ENCODE peak calls at places on chromosomes 13 and 19, in seven cellular contexts. One of them, this sample, is unnamed.

GRCh38 chr19:45090598-45090997 is 2.4 kb upstream of the PPP1R37 start:
- DNase-seq in AML-193: no peak
- DNase-seq in WTC11: no peak
- DNase-seq in germinal center: no peak
- DNase-seq in iris pigment epithelial cell: no peak
- DNase-seq in AG04450: no peak
- DNase-seq in NCI-H1105: no peak
- DNase-seq in this sample: no peak

GRCh38 chr19:28313633-28314032 is 899.3 kb downstream of the UQCRFS1 start:
- DNase-seq in AML-193: no peak
- DNase-seq in WTC11: no peak
- DNase-seq in germinal center: no peak
- DNase-seq in iris pigment epithelial cell: no peak
- DNase-seq in AG04450: no peak
- DNase-seq in NCI-H1105: no peak
- DNase-seq in this sample: no peak

GRCh38 chr19:38554676-38555141 is 63.0 kb downstream of the MAP4K1 start:
- DNase-seq in AML-193: no peak
- DNase-seq in WTC11: no peak
- DNase-seq in germinal center: no peak
- DNase-seq in iris pigment epithelial cell: no peak
- DNase-seq in AG04450: no peak
- DNase-seq in NCI-H1105: no peak
- DNase-seq in this sample: no peak

GRCh38 chr13:46475586-46475991 is 77.4 kb upstream of the LRCH1 start:
- DNase-seq in AML-193: no peak
- DNase-seq in WTC11: no peak
- DNase-seq in germinal center: no peak
- DNase-seq in iris pigment epithelial cell: peak; percentile 30
- DNase-seq in AG04450: no peak
- DNase-seq in NCI-H1105: no peak
- DNase-seq in this sample: no peak

GRCh38 chr19:982567-983170 is 1.5 kb upstream of the WDR18 start:
- DNase-seq in AML-193: peak; percentile 40
- DNase-seq in WTC11: peak; percentile 86
- DNase-seq in germinal center: peak; percentile 94
- DNase-seq in iris pigment epithelial cell: peak; percentile 44
- DNase-seq in AG04450: no peak
- DNase-seq in NCI-H1105: peak; percentile 50
- DNase-seq in this sample: no peak

GRCh38 chr19:13953021-13953531 is 767 bp downstream of the DCAF15 start:
- DNase-seq in AML-193: peak; percentile 20
- DNase-seq in WTC11: peak; percentile 32
- DNase-seq in germinal center: peak; percentile 30
- DNase-seq in iris pigment epithelial cell: peak; percentile 57
- DNase-seq in AG04450: no peak
- DNase-seq in NCI-H1105: no peak
- DNase-seq in this sample: no peak

GRCh38 chr19:46461537-46461936 is 9.8 kb downstream of the PNMA8A start:
- DNase-seq in AML-193: no peak
- DNase-seq in WTC11: no peak
- DNase-seq in germinal center: no peak
- DNase-seq in iris pigment epithelial cell: no peak
- DNase-seq in AG04450: no peak
- DNase-seq in NCI-H1105: no peak
- DNase-seq in this sample: no peak

GRCh38 chr19:43667524-43668405 is 2.2 kb downstream of the PLAUR start:
- DNase-seq in AML-193: no peak
- DNase-seq in WTC11: peak; percentile 17
- DNase-seq in germinal center: no peak
- DNase-seq in iris pigment epithelial cell: peak; percentile 35
- DNase-seq in AG04450: no peak
- DNase-seq in NCI-H1105: no peak
- DNase-seq in this sample: peak; percentile 92

GRCh38 chr13:35722438-35723060 is 246.1 kb upstream of the MAB21L1 start:
- DNase-seq in AML-193: peak; percentile 78
- DNase-seq in WTC11: no peak
- DNase-seq in germinal center: no peak
- DNase-seq in iris pigment epithelial cell: no peak
- DNase-seq in AG04450: no peak
- DNase-seq in NCI-H1105: no peak
- DNase-seq in this sample: no peak

GRCh38 chr13:25756916-25757315 is 294.9 kb downstream of the SHISA2 start:
- DNase-seq in AML-193: no peak
- DNase-seq in WTC11: no peak
- DNase-seq in germinal center: no peak
- DNase-seq in iris pigment epithelial cell: no peak
- DNase-seq in AG04450: no peak
- DNase-seq in NCI-H1105: no peak
- DNase-seq in this sample: no peak

GRCh38 chr19:35357867-35358573 is at the start of gene FFAR3:
- DNase-seq in AML-193: peak; percentile 90
- DNase-seq in WTC11: no peak
- DNase-seq in germinal center: no peak
- DNase-seq in iris pigment epithelial cell: peak; percentile 55
- DNase-seq in AG04450: no peak
- DNase-seq in NCI-H1105: no peak
- DNase-seq in this sample: no peak

GRCh38 chr19:17753976-17754375 is 2.7 kb downstream of the FCHO1 start:
- DNase-seq in AML-193: no peak
- DNase-seq in WTC11: peak; percentile 39
- DNase-seq in germinal center: no peak
- DNase-seq in iris pigment epithelial cell: no peak
- DNase-seq in AG04450: no peak
- DNase-seq in NCI-H1105: no peak
- DNase-seq in this sample: peak; percentile 24

GRCh38 chr13:76512676-76513277 is 373.4 kb downstream of the KCTD12 start:
- DNase-seq in AML-193: no peak
- DNase-seq in WTC11: no peak
- DNase-seq in germinal center: no peak
- DNase-seq in iris pigment epithelial cell: peak; percentile 99
- DNase-seq in AG04450: peak; percentile 78
- DNase-seq in NCI-H1105: no peak
- DNase-seq in this sample: peak; percentile 85

GRCh38 chr19:46133101-46133627 is 8.7 kb upstream of the IGFL3 start:
- DNase-seq in AML-193: no peak
- DNase-seq in WTC11: peak; percentile 58
- DNase-seq in germinal center: no peak
- DNase-seq in iris pigment epithelial cell: peak; percentile 96
- DNase-seq in AG04450: peak; percentile 96
- DNase-seq in NCI-H1105: peak; percentile 49
- DNase-seq in this sample: peak; percentile 75

GRCh38 chr19:16342002-16342715 is 17.5 kb downstream of the KLF2 start:
- DNase-seq in AML-193: no peak
- DNase-seq in WTC11: no peak
- DNase-seq in germinal center: peak; percentile 58
- DNase-seq in iris pigment epithelial cell: no peak
- DNase-seq in AG04450: no peak
- DNase-seq in NCI-H1105: no peak
- DNase-seq in this sample: peak; percentile 72

GRCh38 chr13:40979232-40979631 is 39.9 kb downstream of the ELF1 start:
- DNase-seq in AML-193: no peak
- DNase-seq in WTC11: no peak
- DNase-seq in germinal center: no peak
- DNase-seq in iris pigment epithelial cell: no peak
- DNase-seq in AG04450: no peak
- DNase-seq in NCI-H1105: no peak
- DNase-seq in this sample: no peak

GRCh38 chr13:46345866-46346265 is 41.2 kb downstream of the RUBCNL start:
- DNase-seq in AML-193: no peak
- DNase-seq in WTC11: no peak
- DNase-seq in germinal center: no peak
- DNase-seq in iris pigment epithelial cell: no peak
- DNase-seq in AG04450: no peak
- DNase-seq in NCI-H1105: no peak
- DNase-seq in this sample: no peak

GRCh38 chr13:24640752-24641151 is 39.5 kb upstream of the ATP12A start:
- DNase-seq in AML-193: no peak
- DNase-seq in WTC11: no peak
- DNase-seq in germinal center: no peak
- DNase-seq in iris pigment epithelial cell: no peak
- DNase-seq in AG04450: no peak
- DNase-seq in NCI-H1105: no peak
- DNase-seq in this sample: no peak

GRCh38 chr19:47663911-47664771 is 49.1 kb upstream of the EHD2 start:
- DNase-seq in AML-193: peak; percentile 43
- DNase-seq in WTC11: no peak
- DNase-seq in germinal center: no peak
- DNase-seq in iris pigment epithelial cell: peak; percentile 100
- DNase-seq in AG04450: peak; percentile 91
- DNase-seq in NCI-H1105: no peak
- DNase-seq in this sample: no peak

GRCh38 chr19:47429140-47429793 is 9.9 kb upstream of the MEIS3 start:
- DNase-seq in AML-193: no peak
- DNase-seq in WTC11: peak; percentile 50
- DNase-seq in germinal center: no peak
- DNase-seq in iris pigment epithelial cell: no peak
- DNase-seq in AG04450: no peak
- DNase-seq in NCI-H1105: no peak
- DNase-seq in this sample: no peak

GRCh38 chr13:30810261-30810701 is 74.9 kb downstream of the ALOX5AP start:
- DNase-seq in AML-193: no peak
- DNase-seq in WTC11: no peak
- DNase-seq in germinal center: no peak
- DNase-seq in iris pigment epithelial cell: no peak
- DNase-seq in AG04450: no peak
- DNase-seq in NCI-H1105: peak; percentile 81
- DNase-seq in this sample: no peak

GRCh38 chr19:44554641-44555246 is 25.3 kb upstream of the CEACAM20 start:
- DNase-seq in AML-193: no peak
- DNase-seq in WTC11: no peak
- DNase-seq in germinal center: no peak
- DNase-seq in iris pigment epithelial cell: no peak
- DNase-seq in AG04450: no peak
- DNase-seq in NCI-H1105: no peak
- DNase-seq in this sample: no peak